ENCODE peak calls at places on chromosome 17, in four cellular contexts. A, R, P and I are unnamed samples.

GRCh38 chr17:8556074-8556473 is 74.5 kb downstream of the MYH10 start:
- DNase-seq in A (peak; percentile 7), R (no peak), P (no peak), I (no peak)

GRCh38 chr17:12719948-12720347 is 54.3 kb downstream of the MYOCD start:
- DNase-seq in R (no peak), A (no peak), P (no peak), I (no peak)

GRCh38 chr17:59846391-59847165 is 46.2 kb downstream of the TUBD1 start:
- DNase-seq in P (no peak), R (no peak), A (peak; percentile 84), I (no peak)

GRCh38 chr17:69719474-69720048 is 305.1 kb downstream of the MAP2K6 start:
- DNase-seq in R (no peak), A (no peak), P (no peak), I (no peak)

GRCh38 chr17:2239882-2240430 is 63.6 kb downstream of the SMG6 start:
- DNase-seq in P (no peak), A (peak; percentile 95), R (no peak), I (no peak)

GRCh38 chr17:37327341-37328090 is 48.3 kb upstream of the C17orf78 start:
- DNase-seq in A (peak; percentile 86), P (no peak), R (no peak), I (no peak)

GRCh38 chr17:73622381-73622780 is 21.9 kb downstream of the SDK2 start:
- DNase-seq in P (no peak), R (no peak), A (no peak), I (no peak)

GRCh38 chr17:38870259-38871165 is 654 bp downstream of the LASP1 start:
- DNase-seq in A (peak; percentile 87), R (no peak), P (peak; percentile 76), I (no peak)

GRCh38 chr17:4229627-4230026 is 34.2 kb downstream of the ANKFY1 start:
- DNase-seq in R (no peak), P (no peak), A (peak; percentile 96), I (no peak)

GRCh38 chr17:7068268-7068667 is 11.8 kb downstream of the CLEC10A start:
- DNase-seq in R (no peak), A (no peak), P (no peak), I (no peak)

GRCh38 chr17:49580055-49580721 is 4.5 kb downstream of the NXPH3 start:
- DNase-seq in P (no peak), R (no peak), A (no peak), I (no peak)

DNA sequence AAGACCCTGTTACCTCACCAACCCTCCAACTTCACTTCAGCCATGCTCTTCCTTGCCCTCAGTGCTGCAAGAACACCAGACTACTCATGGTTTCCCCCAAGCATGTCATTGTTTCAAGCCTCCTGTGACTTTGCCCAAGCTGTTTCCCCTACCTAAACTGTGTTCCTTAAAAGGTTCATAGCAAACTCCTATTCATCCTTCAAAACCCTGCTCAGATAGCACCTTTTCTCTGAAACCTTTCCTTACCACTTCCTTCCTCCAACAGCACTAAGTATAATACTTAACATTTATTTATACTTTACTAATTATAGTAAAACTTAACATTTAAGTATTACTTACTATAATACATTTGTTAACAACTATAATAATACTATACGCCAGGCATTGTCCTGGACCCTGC is 136.2 kb downstream of the CCT6B start:
- DNase-seq in R (no peak), P (no peak), A (no peak), I (no peak)
- H3K27ac ChIP-seq in R (no peak overlapping the region), P (no peak overlapping the region), A (no peak overlapping the region), I (no peak overlapping the region)

GRCh38 chr17:81395600-81396277 is 482 bp downstream of the BAHCC1 start:
- DNase-seq in R (no peak), P (peak; percentile 58), A (peak; percentile 54), I (no peak)
- TF ChIP-seq EZH2 in R (no peak), P (no peak), A (no peak), I (no peak)

GRCh38 chr17:10170233-10170632 is 28.2 kb downstream of the GAS7 start:
- DNase-seq in R (no peak), A (no peak), P (no peak), I (no peak)

GRCh38 chr17:10172241-10172741 is 26.1 kb downstream of the GAS7 start:
- DNase-seq in A (peak; percentile 67), R (no peak), P (no peak), I (no peak)

GRCh38 chr17:10171057-10171456 is 27.3 kb downstream of the GAS7 start:
- DNase-seq in A (peak; percentile 63), R (no peak), P (no peak), I (no peak)

GRCh38 chr17:10171581-10171981 is 26.8 kb downstream of the GAS7 start:
- DNase-seq in A (peak; percentile 38), R (no peak), P (no peak), I (no peak)

DNA sequence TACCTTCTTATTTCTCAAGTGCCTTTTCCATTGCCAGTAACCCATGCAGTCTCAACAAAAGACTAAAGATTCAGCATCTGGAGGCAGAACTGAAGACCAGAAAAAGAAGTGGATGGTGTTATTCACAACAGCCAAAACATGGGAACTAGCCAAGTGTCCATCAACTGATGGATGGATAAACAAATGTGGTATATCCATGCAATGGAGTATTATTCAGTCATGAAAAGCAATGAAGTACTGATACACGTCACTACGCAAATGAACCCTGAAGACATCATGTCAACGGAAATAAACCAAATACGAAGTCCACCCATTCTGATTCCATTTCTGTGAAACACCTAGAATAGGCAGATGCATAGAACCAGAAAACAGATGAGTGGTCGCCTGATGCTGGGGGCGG is 25.6 kb downstream of the GAS7 start:
- DNase-seq in P (no peak), A (no peak), R (no peak), I (no peak)
- H3K27ac ChIP-seq in P (no peak overlapping the region), A (no peak overlapping the region), R (no peak overlapping the region), I (no peak overlapping the region)

DNA sequence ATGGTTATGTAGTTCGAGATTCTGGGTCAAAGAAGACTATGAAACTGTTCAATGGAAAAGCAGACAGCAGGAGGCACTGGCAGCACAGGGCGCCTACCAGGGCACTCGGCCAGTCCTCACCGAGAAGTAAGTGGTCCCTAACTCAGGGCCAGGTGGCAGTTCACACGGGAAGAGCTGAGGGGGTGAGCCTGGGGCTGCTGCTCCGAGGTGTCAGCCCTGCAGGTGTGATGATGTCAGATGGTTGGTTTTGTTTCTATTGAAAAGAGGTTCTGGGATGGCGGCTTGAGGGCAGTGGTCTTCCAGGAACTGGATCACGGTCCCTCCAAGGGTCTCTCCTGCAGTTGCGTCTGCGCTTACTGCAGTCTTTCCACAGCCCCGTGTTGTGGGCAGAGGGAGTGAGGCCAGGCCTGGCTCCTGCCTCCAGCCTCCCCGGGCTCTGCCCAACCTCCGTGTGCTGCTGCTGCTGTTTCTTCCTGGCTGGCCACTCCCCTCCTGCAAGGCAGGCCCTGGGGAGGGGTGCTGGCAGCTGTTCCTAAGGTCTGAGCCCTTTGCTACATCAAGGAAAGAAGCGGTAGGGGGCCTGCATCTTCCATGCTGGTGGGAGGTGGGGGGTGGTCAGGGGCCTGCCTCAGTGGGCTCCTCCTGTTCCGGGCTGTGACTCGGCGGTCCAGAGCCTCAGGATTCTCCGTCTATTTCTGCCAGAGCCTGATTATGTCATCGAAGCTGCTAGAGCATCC is 22.6 kb downstream of the RNF213 start:
- DNase-seq in R (no peak), A (no peak), P (no peak), I (no peak)
- TF ChIP-seq EZH2 in R (no peak), A (no peak), P (no peak), I (no peak)